ENCODE peak calls at places on chromosomes 11 and 22, in six cellular contexts. J, Y, T, P, X and S are unnamed samples.

GRCh38 chr11:2399488-2400068 is 972 bp upstream of the TSSC4 start:
- DNase-seq in J (no peak), Y (peak), T (no peak), P (peak), X (no peak), S (no peak)

GRCh38 chr11:44104472-44105294 is 9.2 kb downstream of the EXT2 start:
- DNase-seq in J (no peak), Y (no peak), T (no peak), P (no peak), X (no peak), S (no peak)

GRCh38 chr22:43078522-43078921 is 10.7 kb downstream of the TTLL1 start:
- DNase-seq in J (no peak), Y (no peak), T (no peak), P (no peak), X (no peak), S (no peak)

GRCh38 chr22:33126881-33127280 is 68.7 kb upstream of the SYN3 start:
- DNase-seq in J (no peak), Y (no peak), T (no peak), P (no peak), X (no peak), S (no peak)

GRCh38 chr11:1573847-1574255 is 1.8 kb upstream of the DUSP8 start:
- DNase-seq in J (no peak), Y (no peak), T (no peak), P (no peak), X (no peak), S (no peak)

GRCh38 chr11:2777396-2777795 is 77.6 kb upstream of the KCNQ1OT1 start:
- DNase-seq in J (no peak), Y (no peak), T (no peak), P (peak), X (no peak), S (no peak)

GRCh38 chr22:45585946-45586540 is 83.4 kb downstream of the FBLN1 start:
- DNase-seq in J (no peak), Y (no peak), T (no peak), P (no peak), X (no peak), S (no peak)

GRCh38 chr11:130313383-130314183 is 1.1 kb downstream of the ZBTB44 start:
- DNase-seq in J (no peak), Y (peak), T (no peak), P (no peak), X (no peak), S (no peak)

GRCh38 chr11:100562102-100562501 is 125.0 kb upstream of the ARHGAP42 start:
- DNase-seq in J (no peak), Y (peak), T (peak), P (no peak), X (no peak), S (peak)

GRCh38 chr11:69574383-69575255 is 66.3 kb upstream of the CCND1 start:
- DNase-seq in J (no peak), Y (no peak), T (no peak), P (peak), X (no peak), S (no peak)

GRCh38 chr22:37266581-37267127 is 15.7 kb upstream of the CYTH4 start:
- DNase-seq in J (no peak), Y (no peak), T (no peak), P (no peak), X (no peak), S (no peak)

GRCh38 chr22:37269930-37270678 is 12.2 kb upstream of the CYTH4 start:
- DNase-seq in J (no peak), Y (no peak), T (no peak), P (no peak), X (no peak), S (no peak)

GRCh38 chr22:37267128-37267587 is 15.2 kb upstream of the CYTH4 start:
- DNase-seq in J (no peak), Y (no peak), T (no peak), P (no peak), X (no peak), S (no peak)

GRCh38 chr22:37270928-37271650 is 11.2 kb upstream of the CYTH4 start:
- DNase-seq in J (no peak), Y (no peak), T (no peak), P (no peak), X (no peak), S (no peak)

DNA sequence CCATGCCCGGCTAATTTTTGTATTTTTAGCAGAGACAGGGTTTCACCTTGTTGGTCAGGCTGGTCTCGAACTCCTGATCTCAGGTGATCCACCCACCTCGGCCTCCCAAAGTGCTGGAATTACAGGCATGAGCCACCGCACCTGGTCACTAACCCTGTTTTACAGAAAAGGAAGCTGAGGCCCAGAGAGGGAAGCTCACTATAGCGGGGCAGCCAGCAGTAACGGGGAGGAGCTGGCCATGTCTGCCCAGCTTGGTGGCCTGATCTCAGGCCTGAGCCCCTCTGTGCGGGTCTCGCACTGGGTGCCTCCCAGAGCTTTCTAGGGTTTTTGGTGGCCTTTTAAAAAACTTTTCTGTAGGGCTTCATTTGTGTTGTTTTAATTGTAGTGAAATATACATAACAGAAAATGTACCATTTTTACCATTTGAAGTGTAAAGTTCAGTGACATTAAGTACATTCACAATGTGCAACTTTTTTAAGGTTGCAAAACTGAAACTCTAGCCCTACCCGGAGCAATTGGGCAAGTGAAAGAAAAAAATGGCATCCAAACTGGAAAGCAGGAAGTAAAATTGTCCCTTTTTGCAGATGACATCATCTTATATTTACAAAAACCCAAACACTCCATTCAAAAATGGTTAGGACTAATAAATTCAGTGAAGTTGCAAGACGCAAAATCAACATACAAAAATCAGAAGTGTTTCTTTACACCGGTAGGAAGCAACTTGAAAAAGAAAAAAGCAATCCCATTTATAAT is 14.5 kb upstream of the CYTH4 start:
- DNase-seq in J (no peak), Y (no peak), T (no peak), P (no peak), X (no peak), S (no peak)
- H3K4me3 ChIP-seq in J (peak), Y (no peak), T (no peak), P (no peak), X (peak), S (no peak)

GRCh38 chr11:120657306-120658070 is 145.9 kb downstream of the GRIK4 start:
- DNase-seq in J (peak), Y (no peak), T (no peak), P (no peak), X (no peak), S (no peak)
- TF ChIP-seq CTCF in J (no peak), Y (no peak), T (no peak), P (no peak), X (no peak), S (no peak)

GRCh38 chr22:23264610-23265388 is 84.5 kb downstream of the BCR start:
- DNase-seq in J (no peak), Y (no peak), T (no peak), P (no peak), X (no peak), S (no peak)
- H3K4me3 ChIP-seq in J (no peak), Y (no peak), T (no peak), P (no peak), X (no peak), S (no peak)

DNA sequence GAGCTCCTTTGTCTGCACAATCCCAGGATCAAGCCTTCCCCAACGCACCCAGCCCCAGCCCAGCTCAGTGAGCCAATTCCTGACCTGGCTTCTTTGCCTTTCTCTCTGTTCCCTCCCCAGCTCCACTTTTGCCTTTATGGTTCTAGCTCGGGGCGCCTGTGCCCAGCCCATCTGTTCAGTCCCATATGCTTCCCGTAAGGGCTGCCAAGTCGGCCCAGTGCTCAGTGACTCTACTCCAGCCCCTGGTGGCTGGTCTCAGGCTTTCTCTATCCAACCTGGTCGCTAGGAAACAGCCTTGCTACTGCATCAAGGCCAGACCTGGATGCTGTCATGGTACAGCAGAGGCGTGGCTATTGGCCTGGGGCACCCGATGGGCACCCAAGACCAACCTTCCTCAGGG is 178.1 kb downstream of the DSCAML1 start:
- DNase-seq in J (no peak), Y (no peak), T (no peak), P (no peak), X (no peak), S (no peak)
- TF ChIP-seq CTCF in J (no peak), Y (no peak), T (no peak), P (no peak), X (no peak), S (no peak)

GRCh38 chr11:123330948-123331347 is 99.1 kb upstream of the GRAMD1B start:
- DNase-seq in J (no peak), Y (no peak), T (no peak), P (no peak), X (no peak), S (no peak)
- H3K4me3 ChIP-seq in J (no peak), Y (no peak), T (no peak), P (no peak), X (no peak), S (no peak)

GRCh38 chr11:132028380-132029240 is 658.2 kb downstream of the NTM start:
- DNase-seq in J (no peak), Y (peak), T (peak), P (no peak), X (no peak), S (peak)
- TF ChIP-seq CTCF in J (peak), Y (peak), T (peak), P (no peak), X (no peak), S (peak)